ENCODE peak calls at places on chromosomes 1 and 21, in nine cellular contexts. M is neural progenitor cell; X is heart left ventricle; H is endodermal cell; N is AG04450; C is cardiac muscle cell; W is CD8-positive, alpha-beta memory T cell; G is mammary epithelial cell; S is prostate gland. R is an unnamed sample. For H3K27me3, the result is how much of the 10 kb centered on the place peaks cover.

GRCh38 chr1:24294757-24295371 is 24.3 kb upstream of the GRHL3 start:
- DNase-seq in N (no peak), S (peak), H (peak), G (peak), W (no peak), C (no peak), M (peak), X (no peak), R (no peak)

GRCh38 chr1:9890224-9890731 is 19.8 kb downstream of the CTNNBIP1 start:
- DNase-seq in S (peak), H (no peak), X (peak), N (peak), M (peak), G (peak), W (no peak), C (no peak), R (peak)

GRCh38 chr1:2206813-2207488 is 12.4 kb upstream of the FAAP20 start:
- DNase-seq in H (no peak), N (no peak), C (no peak), M (no peak), S (no peak), G (no peak), X (no peak), W (no peak), R (no peak)

GRCh38 chr1:22821027-22821426 is 110.4 kb downstream of the EPHB2 start:
- DNase-seq in G (no peak), M (no peak), S (no peak), H (no peak), W (no peak), N (no peak), X (no peak), C (no peak), R (no peak)

GRCh38 chr1:227729881-227730629 is 5.0 kb downstream of the JMJD4 start:
- DNase-seq in G (peak), C (peak), W (no peak), H (peak), X (no peak), M (peak), S (no peak), N (peak), R (peak)

GRCh38 chr1:8751984-8752383 is 65.5 kb downstream of the RERE start:
- DNase-seq in C (no peak), G (no peak), X (no peak), M (no peak), S (no peak), N (no peak), H (no peak), W (no peak), R (no peak)

GRCh38 chr1:15355968-15356621 is 53.6 kb upstream of the EFHD2 start:
- DNase-seq in M (no peak), X (no peak), G (no peak), N (no peak), H (no peak), C (no peak), S (no peak), W (no peak), R (no peak)

GRCh38 chr1:45892068-45892785 is 88.8 kb downstream of the MAST2 start:
- DNase-seq in H (no peak), W (no peak), X (no peak), G (peak), S (peak), M (no peak), C (peak), N (peak), R (no peak)

GRCh38 chr1:199687321-199687720 is 340.2 kb upstream of the NR5A2 start:
- DNase-seq in N (no peak), M (no peak), H (peak), G (peak), X (no peak), S (no peak), W (no peak), C (no peak), R (no peak)

GRCh38 chr21:32096411-32096810 is 182.4 kb downstream of the MIS18A start:
- DNase-seq in H (peak), G (no peak), N (no peak), C (peak), M (peak), X (no peak), W (no peak), S (no peak), R (peak)

GRCh38 chr1:245863566-245864184 is 643.4 kb downstream of the SMYD3 start:
- DNase-seq in N (no peak), S (no peak), M (no peak), G (no peak), C (no peak), X (no peak), W (no peak), H (no peak), R (no peak)

GRCh38 chr1:236103646-236104218 is 38.6 kb upstream of the GPR137B start:
- DNase-seq in N (no peak), H (peak), M (peak), W (peak), C (peak), S (peak), G (peak), X (no peak), R (peak)

GRCh38 chr1:204398197-204399125 is 13.2 kb downstream of the PPP1R15B start:
- DNase-seq in G (peak), C (peak), M (peak), H (peak), N (no peak), W (peak), X (no peak), S (peak), R (peak)

GRCh38 chr21:42759594-42759927 is 106.1 kb downstream of the PDE9A start:
- DNase-seq in N (no peak), W (no peak), G (no peak), C (no peak), S (no peak), H (no peak), M (no peak), X (peak), R (no peak)

GRCh38 chr1:171611306-171611705 is 10.7 kb upstream of the MYOCOS start:
- DNase-seq in H (no peak), N (no peak), S (no peak), C (no peak), M (no peak), X (no peak), G (peak), W (no peak), R (no peak)

GRCh38 chr1:30277415-30277814 is 446.0 kb downstream of the MATN1 start:
- DNase-seq in X (no peak), N (no peak), C (no peak), G (no peak), H (no peak), W (no peak), S (no peak), M (no peak), R (no peak)

GRCh38 chr1:101235696-101236545 is 898 bp upstream of the S1PR1 start:
- DNase-seq in W (peak), G (peak), M (peak), N (no peak), S (peak), X (peak), H (peak), C (peak), R (no peak)

GRCh38 chr1:180098242-180098995 is 56.2 kb upstream of the QSOX1 start:
- DNase-seq in H (peak), N (peak), W (no peak), S (no peak), C (no peak), M (no peak), G (peak), X (no peak), R (no peak)

GRCh38 chr1:24324903-24325302 is 5.7 kb downstream of the GRHL3 start:
- DNase-seq in N (no peak), W (no peak), S (no peak), X (no peak), G (no peak), M (no peak), C (no peak), H (no peak), R (no peak)

GRCh38 chr1:116218922-116219321 is 107.7 kb downstream of the MAB21L3 start:
- DNase-seq in S (no peak), W (no peak), X (no peak), C (peak), M (no peak), G (no peak), H (no peak), N (no peak), R (no peak)

GRCh38 chr1:22789356-22789994 is 78.8 kb downstream of the EPHB2 start:
- DNase-seq in S (no peak), M (no peak), H (no peak), W (no peak), C (no peak), N (no peak), X (no peak), G (peak), R (no peak)

GRCh38 chr1:31723828-31724359 is 20.1 kb upstream of the COL16A1 start:
- DNase-seq in X (peak), S (peak), C (peak), W (peak), N (no peak), M (peak), H (peak), G (peak), R (peak)

GRCh38 chr1:215081566-215082531 is 688 bp upstream of the KCNK2 start:
- DNase-seq in G (no peak), H (peak), X (no peak), W (no peak), S (no peak), C (no peak), N (no peak), M (peak), R (peak)

GRCh38 chr1:183544598-183545297 is 45.5 kb downstream of the NCF2 start:
- DNase-seq in S (no peak), C (peak), N (no peak), X (no peak), M (peak), W (no peak), H (no peak), G (no peak), R (no peak)

GRCh38 chr1:193310569-193310968 is 124.2 kb upstream of the B3GALT2 start:
- DNase-seq in W (no peak), H (no peak), S (peak), X (no peak), G (no peak), M (no peak), C (no peak), N (no peak), R (no peak)

GRCh38 chr1:209877109-209877764 is 49.5 kb downstream of the UTP25 start:
- DNase-seq in G (no peak), N (no peak), X (no peak), W (no peak), M (no peak), H (no peak), S (no peak), C (no peak), R (no peak)

GRCh38 chr1:23216771-23217420 is 406 bp downstream of the HTR1D start:
- DNase-seq in X (no peak), H (peak), G (no peak), W (no peak), C (peak), M (peak), N (no peak), S (no peak), R (no peak)

GRCh38 chr1:20322825-20323612 is 32.3 kb downstream of the VWA5B1 start:
- DNase-seq in M (no peak), C (no peak), N (no peak), H (no peak), G (no peak), S (no peak), W (peak), X (no peak), R (no peak)

GRCh38 chr1:59279651-59280050 is 17.2 kb upstream of the FGGY start:
- DNase-seq in G (peak), H (no peak), C (no peak), S (no peak), W (no peak), N (no peak), X (no peak), M (no peak), R (no peak)

GRCh38 chr1:226862900-226863299 is 7.5 kb upstream of the PSEN2 start:
- DNase-seq in M (no peak), H (no peak), C (no peak), S (no peak), G (peak), W (no peak), N (no peak), X (no peak), R (no peak)

GRCh38 chr1:182622795-182623528 is 18.8 kb upstream of the RGS16 start:
- DNase-seq in N (no peak), H (no peak), C (no peak), S (no peak), G (no peak), X (no peak), M (no peak), W (no peak), R (no peak)

GRCh38 chr21:34306246-34306645 is 57.6 kb upstream of the KCNE2 start:
- DNase-seq in C (no peak), H (no peak), G (no peak), S (no peak), X (no peak), M (no peak), W (no peak), N (no peak), R (no peak)

GRCh38 chr1:84997667-84998600 is 1.0 kb upstream of the MCOLN2 start:
- DNase-seq in W (peak), H (peak), C (peak), X (no peak), M (peak), N (no peak), G (peak), S (no peak), R (peak)

GRCh38 chr1:82597620-82598019 is 796.9 kb downstream of the ADGRL2 start:
- DNase-seq in N (no peak), S (no peak), W (no peak), X (no peak), M (no peak), G (no peak), H (no peak), C (no peak), R (no peak)

GRCh38 chr1:160046494-160047115 is 14.8 kb upstream of the PIGM start:
- DNase-seq in X (peak), M (peak), S (peak), G (peak), N (no peak), C (peak), H (peak), W (no peak), R (no peak)

GRCh38 chr1:76687324-76688018 is 179.8 kb upstream of the ST6GALNAC5 start:
- DNase-seq in X (no peak), N (no peak), W (no peak), H (no peak), M (no peak), C (no peak), S (no peak), G (peak), R (no peak)

GRCh38 chr1:205301220-205301821 is 20.2 kb downstream of the NUAK2 start:
- DNase-seq in N (peak), C (peak), G (peak), W (no peak), S (peak), X (no peak), M (peak), H (peak), R (peak)

DNA sequence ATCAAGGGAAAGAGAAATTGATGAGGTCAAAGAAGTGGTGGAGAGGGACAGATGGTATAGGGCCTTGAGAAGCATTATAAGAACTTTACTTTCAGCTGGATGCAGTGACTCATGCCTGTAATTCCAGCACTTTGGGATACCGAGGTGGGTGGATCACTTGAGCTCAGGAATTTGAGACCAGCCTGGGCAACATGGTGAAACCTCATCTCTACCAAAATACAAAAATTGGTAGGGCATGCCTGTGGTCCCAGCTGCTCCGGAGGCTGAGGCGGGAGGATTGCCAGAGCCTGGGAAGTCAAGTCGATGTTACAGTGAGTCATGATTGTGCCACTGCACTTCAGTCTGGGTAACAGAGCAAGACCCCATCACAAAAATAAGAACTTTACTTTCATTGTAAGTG is 5.7 kb downstream of the TMEM50A start:
- DNase-seq in M (no peak), H (no peak), N (peak), S (no peak), W (no peak), G (peak), C (no peak), X (no peak), R (no peak)
- H3K27me3 ChIP-seq in M (under half), H (under half), N (under half), S (under half), W (under half), G (under half), C (under half), X (under half), R (under half)

DNA sequence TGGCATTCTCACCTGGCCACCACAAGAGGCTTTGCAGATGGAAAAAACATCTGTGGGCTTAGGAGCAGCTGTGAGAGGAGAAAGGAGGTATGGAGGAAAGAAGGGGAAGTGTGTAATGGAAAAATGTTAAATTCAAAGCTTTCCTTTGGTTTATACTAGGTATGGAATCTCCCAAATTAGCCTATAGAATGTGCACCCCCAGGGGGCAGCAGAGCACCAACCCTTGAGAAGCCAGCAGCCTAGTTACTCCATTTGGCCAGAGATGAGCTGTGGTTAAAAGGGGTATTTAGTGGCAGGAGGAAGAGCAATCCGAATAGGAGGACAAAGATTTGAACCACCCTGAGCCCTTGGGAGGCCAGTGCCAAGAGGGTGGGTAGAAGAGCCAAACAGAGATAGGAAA is 97.5 kb upstream of the CTTNBP2NL start:
- DNase-seq in M (peak), G (peak), H (peak), N (peak), C (peak), S (peak), W (no peak), X (no peak), R (peak)
- H3K27me3 ChIP-seq in M (under half), G (under half), H (under half), N (under half), C (under half), S (under half), W (under half), X (under half), R (under half)

DNA sequence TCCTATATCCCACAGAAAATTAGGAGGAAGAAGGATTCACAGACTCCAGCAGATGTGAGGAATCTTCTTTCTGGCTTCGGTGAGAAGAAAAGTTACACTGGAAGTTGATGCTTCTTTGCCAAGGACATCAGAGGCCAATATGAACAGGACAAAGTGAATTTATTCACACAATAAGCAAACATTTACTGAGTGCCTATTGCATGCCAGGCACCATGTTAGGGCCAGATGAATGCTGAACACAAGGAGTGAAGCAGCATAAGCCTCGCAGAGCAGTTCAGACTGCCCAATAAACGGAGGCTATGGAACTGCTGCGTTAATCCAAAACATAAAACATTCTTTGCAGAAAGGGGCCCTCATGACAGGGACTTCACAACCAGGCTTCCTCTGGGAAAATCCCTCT is 114.6 kb downstream of the LMX1A start:
- DNase-seq in C (no peak), X (no peak), G (no peak), M (no peak), H (no peak), W (no peak), N (no peak), S (no peak), R (no peak)
- H3K27me3 ChIP-seq in C (half or more), X (under half), G (under half), M (under half), H (half or more), W (under half), N (under half), S (under half), R (under half)

GRCh38 chr1:3603566-3604467 is 7.5 kb downstream of the MEGF6 start:
- DNase-seq in S (no peak), W (no peak), M (no peak), C (no peak), N (no peak), X (no peak), H (no peak), G (no peak), R (no peak)
- H3K27me3 ChIP-seq in S (under half), W (under half), M (under half), C (under half), N (under half), X (under half), H (under half), G (under half), R (under half)